ENCODE peak calls at places on chromosomes 5 and 9, in seven cellular contexts. A, H, Q, M, S, I and X are unnamed samples. For H3K4me1, the result is how much of the 10 kb centered on the place peaks cover.

GRCh38 chr5:81393783-81394718 is at the start of gene ACOT12:
- DNase-seq in A (no peak), H (no peak), Q (peak), M (no peak), S (no peak), I (peak), X (no peak)

GRCh38 chr5:1182633-1183423 is 18.6 kb upstream of the SLC6A19 start:
- DNase-seq in A (peak), H (peak), Q (peak), M (no peak), S (no peak), I (peak), X (peak)

GRCh38 chr9:120478208-120478607 is 101.8 kb downstream of the CDK5RAP2 start:
- DNase-seq in A (no peak), H (no peak), Q (no peak), M (no peak), S (no peak), I (no peak), X (no peak)

GRCh38 chr9:134152022-134152448 is 12.3 kb downstream of the RNU6ATAC start:
- DNase-seq in A (no peak), H (no peak), Q (peak), M (no peak), S (no peak), I (no peak), X (peak)

GRCh38 chr5:158832736-158833135 is 267.0 kb downstream of the EBF1 start:
- DNase-seq in A (no peak), H (no peak), Q (no peak), M (no peak), S (no peak), I (no peak), X (no peak)

GRCh38 chr5:131999041-131999440 is 12.4 kb downstream of the ACSL6 start:
- DNase-seq in A (no peak), H (no peak), Q (no peak), M (no peak), S (no peak), I (no peak), X (no peak)

GRCh38 chr9:108049026-108049591 is 559.5 kb upstream of the KLF4 start:
- DNase-seq in A (no peak), H (no peak), Q (no peak), M (no peak), S (no peak), I (no peak), X (no peak)

GRCh38 chr5:126046275-126046674 is 376.9 kb upstream of the GRAMD2B start:
- DNase-seq in A (no peak), H (no peak), Q (no peak), M (no peak), S (no peak), I (no peak), X (no peak)

GRCh38 chr5:143437666-143438273 is 34.3 kb upstream of the NR3C1 start:
- DNase-seq in A (no peak), H (no peak), Q (no peak), M (peak), S (no peak), I (no peak), X (no peak)

GRCh38 chr9:72038408-72038807 is 22.0 kb downstream of the C9orf57 start:
- DNase-seq in A (no peak), H (peak), Q (no peak), M (peak), S (no peak), I (no peak), X (no peak)

GRCh38 chr5:38634961-38635369 is 78.5 kb upstream of the LIFR start:
- DNase-seq in A (no peak), H (no peak), Q (no peak), M (no peak), S (no peak), I (no peak), X (no peak)

GRCh38 chr9:114247086-114247485 is 75.8 kb upstream of the ORM1 start:
- DNase-seq in A (no peak), H (no peak), Q (no peak), M (no peak), S (no peak), I (no peak), X (no peak)

GRCh38 chr5:149777382-149777781 is 47.3 kb downstream of the PPARGC1B start:
- DNase-seq in A (no peak), H (peak), Q (no peak), M (peak), S (no peak), I (peak), X (no peak)

GRCh38 chr5:55900776-55901175 is 49.6 kb downstream of the IL31RA start:
- DNase-seq in A (no peak), H (no peak), Q (no peak), M (no peak), S (no peak), I (no peak), X (no peak)

GRCh38 chr5:33046091-33046490 is 335.0 kb downstream of the NPR3 start:
- DNase-seq in A (no peak), H (no peak), Q (no peak), M (no peak), S (no peak), I (no peak), X (no peak)

GRCh38 chr9:133104718-133105460 is 16.2 kb downstream of the RALGDS start:
- DNase-seq in A (no peak), H (no peak), Q (peak), M (no peak), S (no peak), I (no peak), X (peak)

GRCh38 chr9:98575379-98576346 is 133.1 kb downstream of the GABBR2 start:
- DNase-seq in A (no peak), H (no peak), Q (no peak), M (no peak), S (no peak), I (no peak), X (no peak)

GRCh38 chr9:120344230-120344629 is 235.7 kb downstream of the CDK5RAP2 start:
- DNase-seq in A (no peak), H (no peak), Q (no peak), M (no peak), S (no peak), I (no peak), X (no peak)

GRCh38 chr9:76433851-76434250 is 25.1 kb upstream of the GCNT1 start:
- DNase-seq in A (no peak), H (no peak), Q (no peak), M (no peak), S (no peak), I (no peak), X (no peak)

GRCh38 chr5:34487956-34488355 is 168.2 kb upstream of the RAI14 start:
- DNase-seq in A (no peak), H (no peak), Q (no peak), M (no peak), S (no peak), I (no peak), X (no peak)
- H3K4me1 ChIP-seq in A (under half), H (under half), Q (under half), M (under half), S (under half), I (under half), X (under half)

GRCh38 chr5:135034963-135035677 is 1.1 kb upstream of the PITX1 start:
- DNase-seq in A (no peak), H (no peak), Q (no peak), M (no peak), S (no peak), I (no peak), X (no peak)

GRCh38 chr5:135035678-135036030 is 1.6 kb upstream of the PITX1 start:
- DNase-seq in A (no peak), H (no peak), Q (peak), M (no peak), S (no peak), I (no peak), X (peak)

GRCh38 chr5:135033866-135034185 is 202 bp downstream of the PITX1 start:
- DNase-seq in A (no peak), H (no peak), Q (no peak), M (no peak), S (no peak), I (no peak), X (no peak)

GRCh38 chr5:135033026-135033861 is 784 bp downstream of the PITX1 start:
- DNase-seq in A (no peak), H (peak), Q (peak), M (no peak), S (no peak), I (no peak), X (peak)

GRCh38 chr5:135034186-135034962 is at the start of gene PITX1:
- DNase-seq in A (no peak), H (no peak), Q (peak), M (no peak), S (no peak), I (no peak), X (no peak)
- H3K4me1 ChIP-seq in A (under half), H (under half), Q (under half), M (under half), S (under half), I (under half), X (under half)

GRCh38 chr9:124281934-124282351 is 24.2 kb downstream of the NEK6 start:
- DNase-seq in A (no peak), H (no peak), Q (no peak), M (no peak), S (no peak), I (no peak), X (peak)

GRCh38 chr9:124284940-124285441 is 27.2 kb downstream of the NEK6 start:
- DNase-seq in A (peak), H (peak), Q (no peak), M (no peak), S (no peak), I (peak), X (peak)

GRCh38 chr9:124283232-124283814 is 25.6 kb downstream of the NEK6 start:
- DNase-seq in A (no peak), H (no peak), Q (no peak), M (no peak), S (no peak), I (no peak), X (no peak)

GRCh38 chr9:124284237-124284831 is 26.6 kb downstream of the NEK6 start:
- DNase-seq in A (no peak), H (peak), Q (no peak), M (peak), S (no peak), I (peak), X (no peak)

GRCh38 chr9:124282442-124283231 is 24.9 kb downstream of the NEK6 start:
- DNase-seq in A (peak), H (peak), Q (peak), M (peak), S (no peak), I (peak), X (peak)
- H3K4me1 ChIP-seq in A (half or more), H (half or more), Q (under half), M (half or more), S (under half), I (under half), X (under half)

GRCh38 chr5:173920866-173921265 is 32.7 kb downstream of the CPEB4 start:
- DNase-seq in A (no peak), H (no peak), Q (no peak), M (no peak), S (no peak), I (no peak), X (no peak)
- H3K4me1 ChIP-seq in A (half or more), H (half or more), Q (under half), M (half or more), S (under half), I (under half), X (under half)

GRCh38 chr5:180348316-180348715 is 4.8 kb downstream of the GFPT2 start:
- DNase-seq in A (no peak), H (no peak), Q (no peak), M (no peak), S (no peak), I (no peak), X (no peak)

GRCh38 chr5:180349391-180349790 is 3.7 kb downstream of the GFPT2 start:
- DNase-seq in A (no peak), H (no peak), Q (no peak), M (no peak), S (no peak), I (no peak), X (no peak)

GRCh38 chr5:180346358-180346757 is 6.8 kb downstream of the GFPT2 start:
- DNase-seq in A (no peak), H (no peak), Q (peak), M (no peak), S (no peak), I (no peak), X (no peak)

GRCh38 chr5:180345781-180346180 is 7.4 kb downstream of the GFPT2 start:
- DNase-seq in A (no peak), H (no peak), Q (peak), M (no peak), S (no peak), I (no peak), X (no peak)

GRCh38 chr5:180347651-180348050 is 5.5 kb downstream of the GFPT2 start:
- DNase-seq in A (no peak), H (no peak), Q (no peak), M (no peak), S (no peak), I (no peak), X (no peak)
- H3K4me1 ChIP-seq in A (under half), H (half or more), Q (under half), M (under half), S (half or more), I (under half), X (under half)

DNA sequence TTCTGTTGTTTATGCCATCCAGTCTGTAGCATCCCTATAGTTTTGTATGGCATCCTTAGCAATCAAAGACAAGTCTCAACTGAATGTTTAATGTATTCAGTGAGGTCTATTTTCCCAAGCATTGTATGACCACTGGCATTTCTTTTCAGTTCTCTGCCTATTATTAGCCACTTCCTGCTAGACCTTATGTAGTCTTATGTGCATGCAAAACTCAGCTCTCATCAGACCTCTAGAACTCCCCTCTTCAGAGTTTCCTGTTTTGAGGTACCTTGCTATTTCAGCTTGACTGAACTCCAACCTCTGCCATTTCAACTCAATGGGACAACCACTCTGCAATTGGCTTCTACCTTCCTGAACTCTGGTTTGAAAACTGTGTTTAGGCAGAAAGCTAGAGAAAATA is 113.2 kb downstream of the SLC25A46 start:
- DNase-seq in A (no peak), H (no peak), Q (no peak), M (no peak), S (no peak), I (no peak), X (no peak)
- H3K4me1 ChIP-seq in A (under half), H (under half), Q (under half), M (under half), S (under half), I (under half), X (under half)

DNA sequence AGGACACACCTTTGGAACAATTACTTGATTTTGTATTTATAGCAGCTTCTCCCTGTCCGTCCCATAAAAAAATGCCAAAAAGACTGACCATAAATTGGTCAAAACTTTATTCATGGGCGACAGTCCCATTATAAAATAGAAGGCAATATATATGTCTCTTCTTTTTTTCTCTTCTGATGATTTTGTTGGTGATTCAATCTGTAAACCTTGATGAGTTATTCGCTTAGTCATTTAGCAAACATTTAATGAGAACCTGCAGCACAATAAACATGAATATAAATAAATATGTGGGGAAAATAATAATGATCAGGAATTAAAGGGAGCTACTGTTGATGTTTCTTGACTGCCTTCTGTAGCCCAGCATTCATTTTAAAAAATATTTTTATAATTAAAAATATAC is 356.4 kb upstream of the ACTBL2 start:
- DNase-seq in A (no peak), H (no peak), Q (no peak), M (no peak), S (no peak), I (no peak), X (no peak)
- H3K4me1 ChIP-seq in A (under half), H (under half), Q (under half), M (under half), S (under half), I (under half), X (under half)

GRCh38 chr9:21680590-21680989 is 121.8 kb upstream of the MTAP start:
- DNase-seq in A (no peak), H (no peak), Q (no peak), M (no peak), S (no peak), I (no peak), X (no peak)

GRCh38 chr9:21683484-21684175 is 118.8 kb upstream of the MTAP start:
- DNase-seq in A (no peak), H (no peak), Q (no peak), M (no peak), S (no peak), I (no peak), X (no peak)

GRCh38 chr9:21682981-21683380 is 119.5 kb upstream of the MTAP start:
- DNase-seq in A (no peak), H (no peak), Q (no peak), M (no peak), S (no peak), I (no peak), X (no peak)

GRCh38 chr9:21682376-21682775 is 120.1 kb upstream of the MTAP start:
- DNase-seq in A (no peak), H (no peak), Q (no peak), M (no peak), S (no peak), I (no peak), X (no peak)

GRCh38 chr9:21681641-21682040 is 120.8 kb upstream of the MTAP start:
- DNase-seq in A (no peak), H (no peak), Q (no peak), M (no peak), S (no peak), I (no peak), X (no peak)
- H3K4me1 ChIP-seq in A (under half), H (under half), Q (under half), M (under half), S (under half), I (under half), X (under half)